ENCODE peak calls at places on chromosomes 16 and 17, in nine cellular contexts. X is stomach, S is mesenchymal stem cell, W is thoracic aorta, D is upper lobe of left lung, R is SJCRH30, I is ascending aorta, Q is K562, Y is endodermal cell. L is an unnamed sample.

GRCh38 chr16:14629919-14630619 is at the start of gene PARN:
- DNase-seq in W (peak; percentile 87), X (peak; percentile 98), S (peak; percentile 98), D (peak; percentile 100), R (peak; percentile 97), Y (peak; percentile 98), I (peak; percentile 98), Q (peak; percentile 98), L (peak; percentile 74)

GRCh38 chr17:2222901-2223616 is 80.5 kb downstream of the SMG6 start:
- DNase-seq in W (no peak), I (peak; percentile 81), D (no peak), S (peak; percentile 60), Q (no peak), Y (no peak), X (peak; percentile 32), R (peak; percentile 26), L (no peak)

GRCh38 chr17:59230765-59231164 is 10.5 kb downstream of the GDPD1 start:
- DNase-seq in I (no peak), W (no peak), Y (no peak), R (no peak), Q (no peak), D (no peak), X (no peak), S (no peak), L (no peak)

GRCh38 chr17:61595418-61595817 is 4.4 kb upstream of the NACA2 start:
- DNase-seq in W (no peak), Q (no peak), I (no peak), R (no peak), S (no peak), Y (no peak), D (no peak), X (no peak), L (no peak)

GRCh38 chr17:78046923-78047322 is 81.6 kb downstream of the TMC6 start:
- DNase-seq in Q (peak; percentile 27), W (no peak), I (no peak), Y (no peak), S (no peak), D (no peak), R (no peak), X (no peak), L (no peak)

GRCh38 chr16:81838794-81839193 is 59.7 kb downstream of the PLCG2 start:
- DNase-seq in S (no peak), I (no peak), W (no peak), Q (no peak), R (no peak), X (no peak), D (no peak), Y (no peak), L (no peak)

GRCh38 chr17:21218101-21218500 is 4.1 kb upstream of the TMEM11 start:
- DNase-seq in I (no peak), Y (peak; percentile 87), X (no peak), R (no peak), S (no peak), Q (peak; percentile 35), W (no peak), D (no peak), L (no peak)

GRCh38 chr17:41527076-41528023 is 758 bp downstream of the KRT19 start:
- DNase-seq in S (peak; percentile 55), R (no peak), I (no peak), Q (peak; percentile 76), W (no peak), D (peak; percentile 88), Y (peak; percentile 84), X (peak; percentile 44), L (no peak)

GRCh38 chr17:3558603-3559269 is 1.1 kb upstream of the TRPV3 start:
- DNase-seq in W (no peak), I (no peak), S (peak; percentile 54), D (peak; percentile 86), X (peak; percentile 48), R (peak; percentile 61), Q (no peak), Y (peak; percentile 63), L (peak; percentile 34)

GRCh38 chr16:76897816-76898215 is 293.2 kb upstream of the MON1B start:
- DNase-seq in Y (no peak), X (no peak), D (no peak), W (no peak), Q (no peak), I (no peak), R (no peak), S (no peak), L (no peak)

GRCh38 chr16:9357829-9358228 is 266.4 kb downstream of the HAPSTR1 start:
- DNase-seq in W (no peak), R (no peak), D (no peak), Y (no peak), I (no peak), S (no peak), Q (no peak), X (no peak), L (no peak)

GRCh38 chr17:46783031-46783593 is 35.4 kb downstream of the WNT3 start:
- DNase-seq in Y (no peak), X (peak; percentile 76), D (no peak), S (no peak), I (no peak), R (no peak), Q (peak; percentile 43), W (no peak), L (no peak)

GRCh38 chr16:30893744-30894539 is at the start of gene BCL7C:
- DNase-seq in W (peak; percentile 60), D (peak; percentile 99), I (peak; percentile 96), X (peak; percentile 94), S (peak; percentile 88), Q (peak; percentile 95), Y (peak; percentile 96), R (peak; percentile 91), L (peak; percentile 47)
- H3K4me1 ChIP-seq in W (peaks cover 13% of the 10 kb centered on the region), D (peaks cover 36% of the 10 kb centered on the region), I (peaks cover 32% of the 10 kb centered on the region), X (peaks cover 67% of the 10 kb centered on the region), S (peaks cover 34% of the 10 kb centered on the region), Q (peaks cover 35% of the 10 kb centered on the region), Y (peaks cover 15% of the 10 kb centered on the region), R (peaks cover 5% of the 10 kb centered on the region), L (peaks cover 35% of the 10 kb centered on the region)

GRCh38 chr16:67165121-67166034 is 833 bp downstream of the HSF4 start:
- DNase-seq in D (peak; percentile 87), X (no peak), Y (peak; percentile 76), R (no peak), W (no peak), S (peak; percentile 43), I (no peak), Q (no peak), L (no peak)
- H3K27ac ChIP-seq in D (peak overlapping the region; percentile 53), X (peak overlapping the region; percentile 80), Y (no peak overlapping the region), R (no peak overlapping the region), W (peak overlapping the region; percentile 77), S (no peak overlapping the region), I (peak overlapping the region; percentile 77), Q (peak overlapping the region; percentile 82), L (peak overlapping the region; percentile 87)

DNA sequence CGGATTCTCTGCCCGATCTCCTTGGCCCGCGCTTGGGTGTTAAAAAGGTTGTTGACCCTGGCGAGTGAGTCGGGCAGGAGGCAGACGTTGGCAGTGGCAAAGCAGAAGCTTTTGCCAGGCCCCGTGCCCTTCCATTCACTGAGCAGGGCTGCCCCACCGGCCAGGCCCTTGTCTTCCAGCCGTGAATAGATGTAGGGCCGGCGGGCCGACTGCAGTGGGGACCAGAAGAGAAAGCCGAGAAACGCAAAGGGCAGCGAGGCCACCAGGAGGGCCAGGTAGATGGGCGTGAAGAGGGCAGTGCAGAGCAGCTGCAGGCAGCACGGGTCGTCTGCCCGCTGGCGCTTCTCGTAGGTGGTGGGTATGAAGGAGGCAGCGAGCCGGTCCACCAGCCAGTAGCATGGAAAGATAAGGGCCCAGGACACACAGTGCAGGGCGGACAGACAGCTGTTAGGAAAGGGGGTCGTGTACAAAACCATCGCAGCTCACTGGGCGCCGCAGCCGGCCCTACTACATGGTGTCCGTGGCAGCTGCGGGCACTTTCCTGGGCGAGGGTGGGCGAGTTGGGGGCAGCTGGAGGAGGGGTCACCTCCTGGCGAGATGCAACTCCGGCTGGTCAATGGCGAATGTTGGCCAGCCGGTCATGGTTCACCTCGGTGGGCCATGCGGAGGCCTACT is 61.0 kb downstream of the PRMT7 start:
- DNase-seq in I (no peak), W (no peak), Y (no peak), Q (no peak), X (no peak), D (peak; percentile 76), R (no peak), S (no peak), L (no peak)
- H3K36me3 ChIP-seq in I (no peaks in the 10 kb centered on the region), W (no peaks in the 10 kb centered on the region), Y (no peaks in the 10 kb centered on the region), Q (no peaks in the 10 kb centered on the region), X (peaks cover 7% of the 10 kb centered on the region), D (no peaks in the 10 kb centered on the region), R (no peaks in the 10 kb centered on the region), S (no peaks in the 10 kb centered on the region), L (no peaks in the 10 kb centered on the region)

GRCh38 chr17:28112199-28112995 is 69.9 kb downstream of the NLK start:
- DNase-seq in D (no peak), X (no peak), Q (no peak), R (no peak), I (no peak), W (no peak), S (peak; percentile 25), Y (no peak), L (no peak)

GRCh38 chr17:28117304-28117703 is 74.8 kb downstream of the NLK start:
- DNase-seq in X (no peak), R (no peak), Y (no peak), W (no peak), I (no peak), S (no peak), D (no peak), Q (no peak), L (no peak)

GRCh38 chr17:28113269-28113668 is 70.8 kb downstream of the NLK start:
- DNase-seq in I (no peak), Q (no peak), R (no peak), X (no peak), D (no peak), W (no peak), S (no peak), Y (no peak), L (no peak)

GRCh38 chr17:28118362-28118761 is 75.9 kb downstream of the NLK start:
- DNase-seq in X (no peak), R (no peak), I (no peak), Q (no peak), W (no peak), S (peak; percentile 43), D (no peak), Y (no peak), L (no peak)

GRCh38 chr17:28115046-28115445 is 72.6 kb downstream of the NLK start:
- DNase-seq in R (no peak), W (no peak), S (no peak), Q (no peak), I (no peak), D (no peak), Y (peak; percentile 45), X (no peak), L (no peak)
- H3K4me1 ChIP-seq in R (peaks cover 5% of the 10 kb centered on the region), W (peaks cover 13% of the 10 kb centered on the region), S (peaks cover 4% of the 10 kb centered on the region), Q (peaks cover 30% of the 10 kb centered on the region), I (peaks cover 8% of the 10 kb centered on the region), D (peaks cover 33% of the 10 kb centered on the region), Y (peaks cover 4% of the 10 kb centered on the region), X (peaks cover 48% of the 10 kb centered on the region), L (no peaks in the 10 kb centered on the region)

DNA sequence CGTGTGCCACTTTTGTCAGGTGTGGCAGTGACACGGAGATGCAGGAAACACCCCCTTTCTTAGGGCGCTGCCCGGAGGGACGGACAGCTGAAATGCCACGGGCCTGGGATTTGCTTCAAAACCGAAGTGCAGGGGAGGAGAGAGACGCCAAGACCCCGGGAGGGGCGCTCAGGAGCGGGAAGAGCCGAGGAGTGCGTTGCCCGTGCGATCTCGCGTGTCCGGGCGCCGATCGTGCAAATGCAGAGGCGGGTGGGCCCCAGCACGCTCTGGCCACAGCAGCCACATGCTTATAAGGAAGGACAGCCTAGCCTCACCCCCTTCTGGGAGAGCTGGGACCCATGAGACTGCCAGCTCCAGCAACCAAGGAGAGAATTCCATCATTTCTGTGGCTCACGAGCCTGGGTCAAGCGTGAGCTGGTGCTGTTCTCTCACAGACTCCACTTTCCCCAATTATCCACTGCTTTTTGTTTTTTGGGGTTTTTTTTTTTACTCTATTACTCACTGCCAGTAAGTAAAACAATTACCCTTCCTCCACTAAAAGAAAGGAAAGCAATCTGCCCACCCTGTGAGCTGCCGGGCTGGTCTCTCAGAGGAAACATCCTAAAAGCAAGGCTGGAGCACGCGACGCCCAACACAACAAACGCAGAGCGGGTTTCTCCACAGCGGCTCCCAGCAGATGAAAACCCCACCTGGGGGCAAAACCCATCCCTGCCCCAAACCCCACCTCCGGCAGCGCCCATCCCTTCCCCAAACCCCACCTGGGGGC is 27.2 kb upstream of the C16orf95 start:
- DNase-seq in S (no peak), D (peak; percentile 70), Y (no peak), Q (no peak), R (no peak), W (no peak), I (no peak), X (no peak), L (no peak)
- H3K27ac ChIP-seq in S (no peak overlapping the region), D (peak overlapping the region; percentile 73), Y (no peak overlapping the region), Q (no peak overlapping the region), R (no peak overlapping the region), W (no peak overlapping the region), I (no peak overlapping the region), X (peak overlapping the region; percentile 63), L (peak overlapping the region; percentile 67)

L was measured in esophagus squamous epithelium.